ENCODE peak calls at places on chromosomes 16 and 17, in four cellular contexts. X is heart left ventricle, I is IMR-90, D is ovary. F is an unnamed sample.

GRCh38 chr17:57868007-57868774 is 18.3 kb upstream of the MRPS23 start:
- DNase-seq in I (peak; percentile 94), D (peak; percentile 82), X (peak; percentile 84), F (peak; percentile 89)

GRCh38 chr16:47375423-47375822 is 85.4 kb downstream of the ITFG1 start:
- DNase-seq in D (no peak), I (peak; percentile 28), X (no peak), F (no peak)

GRCh38 chr16:31357324-31358156 is 2.6 kb downstream of the ITGAX start:
- DNase-seq in X (no peak), D (no peak), I (no peak), F (peak; percentile 32)

GRCh38 chr16:4696905-4697866 is 3.8 kb downstream of the NUDT16L1 start:
- DNase-seq in D (no peak), I (no peak), X (no peak), F (peak; percentile 65)

GRCh38 chr17:57879437-57880085 is 29.7 kb upstream of the MRPS23 start:
- DNase-seq in D (no peak), X (no peak), I (no peak), F (no peak)

GRCh38 chr16:66481081-66481942 is 54.2 kb downstream of the BEAN1 start:
- DNase-seq in I (no peak), X (no peak), D (no peak), F (peak; percentile 56)

GRCh38 chr17:73498854-73499597 is 145.2 kb downstream of the SDK2 start:
- DNase-seq in X (peak; percentile 49), I (no peak), D (no peak), F (no peak)

GRCh38 chr16:86211800-86212199 is 298.5 kb upstream of the FOXF1 start:
- DNase-seq in D (no peak), X (no peak), I (no peak), F (no peak)

GRCh38 chr16:12295395-12295794 is 318.9 kb downstream of the SNX29 start:
- DNase-seq in X (no peak), I (no peak), D (no peak), F (no peak)

GRCh38 chr17:1945621-1946020 is 79.5 kb downstream of the RTN4RL1 start:
- DNase-seq in X (no peak), D (no peak), I (no peak), F (no peak)

GRCh38 chr16:84925092-84925772 is 86.1 kb downstream of the ZDHHC7 start:
- DNase-seq in X (peak; percentile 71), D (peak; percentile 67), I (no peak), F (no peak)

GRCh38 chr16:74726736-74727135 is 26.1 kb upstream of the MLKL start:
- DNase-seq in D (no peak), I (no peak), X (no peak), F (no peak)

DNA sequence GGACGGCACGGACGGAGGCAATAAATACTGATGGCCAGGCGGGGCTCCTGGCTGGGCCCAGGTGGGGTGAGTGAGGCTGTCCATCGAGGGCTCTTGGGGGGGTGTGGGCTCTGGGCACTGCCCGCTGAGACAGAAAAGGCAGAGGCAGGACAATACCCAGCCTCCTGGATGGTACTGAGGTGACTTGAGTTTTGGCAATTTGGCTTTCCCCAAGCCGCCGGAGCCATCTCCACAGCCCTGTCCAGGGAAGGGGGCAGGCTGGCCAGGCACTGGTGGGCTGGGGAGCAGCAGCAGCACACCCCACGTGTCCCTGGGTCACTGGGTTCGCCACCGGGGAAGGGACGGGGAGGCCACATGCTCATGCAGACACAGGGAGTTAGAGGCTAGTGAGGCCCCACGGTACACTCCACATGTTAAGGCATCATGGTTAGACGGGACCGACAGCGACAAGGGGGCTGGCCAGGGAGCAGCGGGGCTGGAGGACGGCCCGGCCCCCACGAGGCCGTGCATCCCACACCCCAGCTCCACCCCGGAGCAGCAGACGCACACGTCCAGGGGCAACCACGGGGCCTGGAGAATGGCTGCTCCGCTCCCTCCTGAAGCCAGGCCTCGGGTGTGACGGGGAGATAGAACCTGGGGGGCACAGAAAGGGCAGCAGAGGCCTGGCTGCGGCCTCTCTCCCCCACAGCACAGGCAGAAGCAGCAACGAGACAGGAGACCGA is 3.0 kb downstream of the ARHGDIA start:
- DNase-seq in I (no peak), D (no peak), X (no peak), F (no peak)
- TF ChIP-seq POLR2A in I (peak; percentile 40), D (no peak), X (no peak), F (no peak)

DNA sequence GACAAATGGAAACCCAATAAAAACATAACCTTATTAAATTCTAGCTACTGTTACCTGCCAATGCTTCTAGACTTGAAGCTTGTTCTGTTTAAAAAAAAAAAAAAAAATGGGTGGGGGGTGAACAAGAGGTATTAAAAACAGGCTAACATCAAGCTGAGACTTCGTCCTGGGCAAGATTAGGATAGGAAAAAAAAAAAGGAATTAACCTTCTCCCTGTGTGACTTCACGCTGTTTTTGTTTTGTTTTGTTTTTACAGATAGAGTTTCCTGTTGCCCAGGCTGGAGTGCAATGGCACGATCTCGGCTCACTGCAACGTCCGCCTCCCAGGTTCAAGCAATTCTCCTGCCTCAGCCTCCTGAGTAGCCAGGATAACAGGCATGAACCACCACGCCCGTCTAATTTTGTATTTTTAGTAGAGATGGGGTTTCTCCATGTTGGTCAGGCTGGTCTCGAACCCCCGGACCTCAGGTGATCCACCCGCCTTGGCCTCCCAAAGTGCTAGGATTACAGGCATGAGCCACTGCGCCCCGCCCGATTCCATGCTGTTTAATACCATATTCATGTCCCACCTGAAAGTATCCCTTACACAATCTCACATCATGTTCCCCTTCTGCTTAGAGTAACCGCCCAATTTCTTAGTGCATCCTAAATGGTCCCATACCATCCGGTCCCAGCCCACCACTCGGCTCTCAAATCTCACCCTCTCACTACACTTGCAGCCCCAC is 2.2 kb downstream of the USP31 start:
- DNase-seq in X (no peak), D (no peak), I (no peak), F (no peak)
- H3K4me3 ChIP-seq in X (peak overlapping the region; percentile 66), D (peak overlapping the region; percentile 44), I (no peak overlapping the region), F (peak overlapping the region; percentile 77)

GRCh38 chr17:28950017-28950751 is 1.1 kb downstream of the PHF12 start:
- DNase-seq in D (peak; percentile 74), X (peak; percentile 61), I (peak; percentile 39), F (peak; percentile 85)
- TF ChIP-seq POLR2A in D (no peak), X (no peak), I (no peak), F (no peak)

GRCh38 chr16:67803894-67804293 is 2.5 kb downstream of the RANBP10 start:
- DNase-seq in X (no peak), I (no peak), D (no peak), F (no peak)
- H3K4me3 ChIP-seq in X (no peak overlapping the region), I (no peak overlapping the region), D (no peak overlapping the region), F (no peak overlapping the region)

GRCh38 chr16:68289621-68290329 is 21.0 kb downstream of the SLC7A6OS start:
- DNase-seq in D (no peak), I (no peak), X (no peak), F (no peak)
- TF ChIP-seq POLR2A in D (no peak), I (no peak), X (no peak), F (no peak)

GRCh38 chr17:17711708-17712141 is 30.5 kb downstream of the RAI1 start:
- DNase-seq in D (no peak), X (no peak), I (no peak), F (no peak)
- H3K4me3 ChIP-seq in D (no peak overlapping the region), X (no peak overlapping the region), I (no peak overlapping the region), F (no peak overlapping the region)

GRCh38 chr17:66268247-66268927 is 34.0 kb upstream of the PRKCA start:
- DNase-seq in I (peak; percentile 89), X (no peak), D (no peak), F (no peak)
- TF ChIP-seq POLR2A in I (no peak), X (no peak), D (no peak), F (no peak)

GRCh38 chr17:36631022-36631421 is 29.6 kb downstream of the MRM1 start:
- DNase-seq in X (no peak), D (no peak), I (no peak), F (no peak)

GRCh38 chr17:36628576-36628975 is 27.2 kb downstream of the MRM1 start:
- DNase-seq in D (no peak), X (no peak), I (no peak), F (no peak)

GRCh38 chr17:36629970-36630369 is 28.6 kb downstream of the MRM1 start:
- DNase-seq in D (no peak), X (no peak), I (no peak), F (no peak)

GRCh38 chr17:36629252-36629847 is 28.0 kb downstream of the MRM1 start:
- DNase-seq in I (peak; percentile 51), D (peak; percentile 79), X (peak; percentile 76), F (peak; percentile 84)

GRCh38 chr17:36632916-36633846 is 31.8 kb downstream of the MRM1 start:
- DNase-seq in I (no peak), D (no peak), X (no peak), F (no peak)
- H3K4me3 ChIP-seq in I (no peak overlapping the region), D (no peak overlapping the region), X (no peak overlapping the region), F (no peak overlapping the region)

GRCh38 chr17:66423436-66423922 is 121.1 kb downstream of the PRKCA start:
- DNase-seq in D (no peak), X (no peak), I (no peak), F (no peak)
- TF ChIP-seq POLR2A in D (no peak), X (no peak), I (no peak), F (no peak)

F was measured in suprapubic skin.